ENCODE peak calls at places on chromosomes 7 and 10, in five cellular contexts. One of them, this sample, is unnamed.

GRCh38 chr7:137753067-137753466 is 93.7 kb downstream of the DGKI start:
- DNase-seq in PC-3: no peak
- DNase-seq in MM.1S: no peak
- DNase-seq in HCT116: no peak
- DNase-seq in SK-N-SH: no peak
- DNase-seq in this sample: no peak

GRCh38 chr10:42878821-42879195 is 96.2 kb downstream of the BMS1 start:
- DNase-seq in PC-3: no peak
- DNase-seq in MM.1S: no peak
- DNase-seq in HCT116: no peak
- DNase-seq in SK-N-SH: no peak
- DNase-seq in this sample: no peak

GRCh38 chr10:11776080-11776479 is 33.9 kb downstream of the ECHDC3 start:
- DNase-seq in PC-3: peak; percentile 49
- DNase-seq in MM.1S: no peak
- DNase-seq in HCT116: no peak
- DNase-seq in SK-N-SH: no peak
- DNase-seq in this sample: no peak

GRCh38 chr7:7702826-7703225 is 15.6 kb downstream of the RPA3 start:
- DNase-seq in PC-3: no peak
- DNase-seq in MM.1S: no peak
- DNase-seq in HCT116: no peak
- DNase-seq in SK-N-SH: no peak
- DNase-seq in this sample: peak; percentile 69

GRCh38 chr7:69967699-69968450 is 369.6 kb downstream of the AUTS2 start:
- DNase-seq in PC-3: no peak
- DNase-seq in MM.1S: no peak
- DNase-seq in HCT116: no peak
- DNase-seq in SK-N-SH: no peak
- DNase-seq in this sample: no peak

GRCh38 chr7:12138421-12138820 is 72.7 kb upstream of the TMEM106B start:
- DNase-seq in PC-3: no peak
- DNase-seq in MM.1S: no peak
- DNase-seq in HCT116: no peak
- DNase-seq in SK-N-SH: no peak
- DNase-seq in this sample: no peak

GRCh38 chr10:123580426-123580825 is 85.7 kb upstream of the GPR26 start:
- DNase-seq in PC-3: no peak
- DNase-seq in MM.1S: no peak
- DNase-seq in HCT116: no peak
- DNase-seq in SK-N-SH: no peak
- DNase-seq in this sample: no peak

GRCh38 chr7:38222481-38223096 is 44.5 kb downstream of the STARD3NL start:
- DNase-seq in PC-3: peak; percentile 79
- DNase-seq in MM.1S: peak; percentile 63
- DNase-seq in HCT116: peak; percentile 34
- DNase-seq in SK-N-SH: peak; percentile 50
- DNase-seq in this sample: peak; percentile 64

GRCh38 chr10:115935731-115936130 is 337.3 kb downstream of the GFRA1 start:
- DNase-seq in PC-3: no peak
- DNase-seq in MM.1S: no peak
- DNase-seq in HCT116: no peak
- DNase-seq in SK-N-SH: no peak
- DNase-seq in this sample: no peak

GRCh38 chr7:45988405-45989057 is 67.5 kb upstream of the IGFBP3 start:
- DNase-seq in PC-3: peak; percentile 5
- DNase-seq in MM.1S: no peak
- DNase-seq in HCT116: no peak
- DNase-seq in SK-N-SH: no peak
- DNase-seq in this sample: no peak

GRCh38 chr10:117241541-117242462 is 888 bp downstream of the SLC18A2 start:
- DNase-seq in PC-3: no peak
- DNase-seq in MM.1S: no peak
- DNase-seq in HCT116: no peak
- DNase-seq in SK-N-SH: peak; percentile 75
- DNase-seq in this sample: peak; percentile 57

GRCh38 chr7:64874562-64875250 is 28.4 kb upstream of the ZNF273 start:
- DNase-seq in PC-3: no peak
- DNase-seq in MM.1S: no peak
- DNase-seq in HCT116: no peak
- DNase-seq in SK-N-SH: peak; percentile 13
- DNase-seq in this sample: no peak

DNA sequence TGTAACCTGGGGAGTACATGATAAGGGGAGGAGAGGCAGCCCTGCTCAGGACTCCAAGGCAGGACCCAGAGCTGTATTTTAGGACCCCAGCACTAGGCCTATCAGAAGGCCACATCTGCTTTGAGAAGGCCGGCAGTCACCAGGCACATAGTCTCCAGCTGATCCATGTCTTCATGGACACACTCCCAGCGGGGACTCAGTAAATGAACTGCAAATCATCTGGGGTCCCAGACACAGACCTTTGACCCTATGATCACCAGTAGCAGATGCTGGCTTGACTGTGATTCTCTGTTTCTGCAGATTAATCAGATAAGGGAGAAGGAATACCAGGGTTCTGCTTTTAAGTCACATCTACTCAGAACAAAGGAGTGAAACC is 341.4 kb upstream of the PODXL start:
- DNase-seq in PC-3: no peak
- DNase-seq in MM.1S: no peak
- DNase-seq in HCT116: no peak
- DNase-seq in SK-N-SH: no peak
- DNase-seq in this sample: no peak
- H3K9me2 ChIP-seq in PC-3: no peaks in the 10 kb centered on the region
- H3K9me2 ChIP-seq in MM.1S: no peaks in the 10 kb centered on the region
- H3K9me2 ChIP-seq in HCT116: no peaks in the 10 kb centered on the region
- H3K9me2 ChIP-seq in SK-N-SH: no peaks in the 10 kb centered on the region
- H3K9me2 ChIP-seq in this sample: no peaks in the 10 kb centered on the region

GRCh38 chr7:2248984-2249694 is 7.1 kb downstream of the NUDT1 start:
- DNase-seq in PC-3: peak; percentile 80
- DNase-seq in MM.1S: peak; percentile 72
- DNase-seq in HCT116: no peak
- DNase-seq in SK-N-SH: peak; percentile 61
- DNase-seq in this sample: peak; percentile 98
- H3K9ac ChIP-seq in PC-3: peak overlapping the region; percentile 59
- H3K9ac ChIP-seq in MM.1S: peak overlapping the region; percentile 16
- H3K9ac ChIP-seq in HCT116: no peak overlapping the region
- H3K9ac ChIP-seq in SK-N-SH: peak overlapping the region; percentile 65
- H3K9ac ChIP-seq in this sample: peak overlapping the region; percentile 92

GRCh38 chr7:131898418-131898817 is 342.0 kb upstream of the PODXL start:
- DNase-seq in PC-3: peak; percentile 15
- DNase-seq in MM.1S: no peak
- DNase-seq in HCT116: no peak
- DNase-seq in SK-N-SH: no peak
- DNase-seq in this sample: peak; percentile 66
- H3K9me2 ChIP-seq in PC-3: no peaks in the 10 kb centered on the region
- H3K9me2 ChIP-seq in MM.1S: no peaks in the 10 kb centered on the region
- H3K9me2 ChIP-seq in HCT116: no peaks in the 10 kb centered on the region
- H3K9me2 ChIP-seq in SK-N-SH: no peaks in the 10 kb centered on the region
- H3K9me2 ChIP-seq in this sample: no peaks in the 10 kb centered on the region

GRCh38 chr7:100879685-100880261 is 4.9 kb downstream of the SRRT start:
- DNase-seq in PC-3: no peak
- DNase-seq in MM.1S: no peak
- DNase-seq in HCT116: no peak
- DNase-seq in SK-N-SH: peak; percentile 33
- DNase-seq in this sample: no peak
- H3K9ac ChIP-seq in PC-3: no peak overlapping the region
- H3K9ac ChIP-seq in MM.1S: no peak overlapping the region
- H3K9ac ChIP-seq in HCT116: no peak overlapping the region
- H3K9ac ChIP-seq in SK-N-SH: no peak overlapping the region
- H3K9ac ChIP-seq in this sample: peak overlapping the region; percentile 5

DNA sequence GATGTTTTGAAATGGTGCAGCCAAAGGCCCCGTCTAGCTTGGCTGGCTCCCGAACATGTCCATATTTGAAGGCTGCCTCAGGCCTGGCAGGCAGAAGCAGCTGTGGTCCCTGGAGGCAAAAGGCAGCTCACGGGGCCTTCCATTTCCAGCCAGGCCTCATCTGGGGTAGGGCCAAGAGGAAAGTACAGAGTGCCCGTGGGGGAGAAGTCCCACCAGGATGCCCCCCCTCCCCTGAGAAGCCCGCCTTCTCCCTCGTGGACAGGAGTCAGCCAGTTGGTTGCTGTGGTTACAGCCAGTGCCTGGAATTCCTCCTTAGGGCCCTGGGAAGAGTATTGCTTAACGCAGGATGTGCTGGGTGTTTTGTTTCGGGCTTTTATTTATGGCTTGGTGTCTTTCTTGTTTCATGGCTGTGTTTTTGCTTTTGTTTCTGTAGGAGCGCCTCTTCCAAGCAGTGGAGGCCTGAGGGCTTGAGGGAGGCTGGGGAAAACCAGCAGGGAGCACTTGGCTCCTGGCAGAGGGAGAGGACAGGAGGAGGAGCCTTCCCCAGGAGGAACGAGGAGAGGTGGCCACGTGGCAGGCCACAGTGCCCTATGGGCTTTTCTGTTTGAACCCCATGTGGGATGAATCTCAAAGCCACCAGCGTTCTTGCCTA is 45.4 kb downstream of the CHST3 start:
- DNase-seq in PC-3: no peak
- DNase-seq in MM.1S: no peak
- DNase-seq in HCT116: no peak
- DNase-seq in SK-N-SH: peak; percentile 84
- DNase-seq in this sample: peak; percentile 96
- H3K9me2 ChIP-seq in PC-3: no peaks in the 10 kb centered on the region
- H3K9me2 ChIP-seq in MM.1S: no peaks in the 10 kb centered on the region
- H3K9me2 ChIP-seq in HCT116: no peaks in the 10 kb centered on the region
- H3K9me2 ChIP-seq in SK-N-SH: no peaks in the 10 kb centered on the region
- H3K9me2 ChIP-seq in this sample: no peaks in the 10 kb centered on the region

DNA sequence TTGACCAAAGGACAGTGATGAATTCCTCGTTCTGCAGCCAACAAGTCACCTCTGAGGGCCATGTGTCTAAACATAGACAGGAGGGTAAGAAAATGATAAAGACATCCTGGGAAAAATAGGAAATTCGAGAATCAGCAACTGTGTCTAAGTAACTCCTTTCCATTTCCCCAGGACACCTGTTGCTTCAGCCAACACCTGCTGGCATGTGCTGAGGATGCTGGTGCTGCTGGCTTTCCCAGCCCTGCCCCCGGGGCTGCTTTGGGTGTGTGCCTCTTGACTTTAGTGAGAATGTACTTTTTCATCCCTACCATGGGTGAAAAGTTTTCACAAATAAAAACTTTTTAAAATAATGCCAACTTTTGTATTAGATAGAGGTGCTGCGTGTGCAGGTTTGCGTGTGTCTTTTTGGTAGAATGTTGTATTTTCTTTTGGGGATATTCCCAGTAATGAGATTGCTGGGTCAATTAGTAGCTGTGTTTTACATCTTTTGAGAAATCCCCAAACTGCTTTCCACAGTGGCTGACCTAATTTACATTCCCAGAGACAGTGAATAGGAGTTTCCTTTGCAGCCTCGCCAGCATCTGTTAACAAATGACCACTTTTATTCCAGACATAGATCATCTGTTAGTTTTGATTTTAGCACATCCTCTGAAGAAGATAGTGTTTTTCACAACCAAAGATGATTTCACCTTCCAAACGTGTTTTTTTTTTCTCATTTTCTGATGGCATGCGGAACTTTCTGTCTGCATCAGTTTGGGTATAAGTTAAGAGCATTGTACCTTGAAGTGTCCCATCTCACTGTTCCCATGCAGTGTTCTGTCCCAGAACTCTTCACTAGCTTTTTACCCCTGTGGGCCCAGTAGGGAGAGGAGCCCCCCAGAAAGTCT is 104.2 kb upstream of the ACBD5 start:
- DNase-seq in PC-3: no peak
- DNase-seq in MM.1S: no peak
- DNase-seq in HCT116: no peak
- DNase-seq in SK-N-SH: no peak
- DNase-seq in this sample: no peak
- H3K9ac ChIP-seq in PC-3: no peak overlapping the region
- H3K9ac ChIP-seq in MM.1S: no peak overlapping the region
- H3K9ac ChIP-seq in HCT116: no peak overlapping the region
- H3K9ac ChIP-seq in SK-N-SH: no peak overlapping the region
- H3K9ac ChIP-seq in this sample: no peak overlapping the region

This sample was measured in GM23248.